ENCODE peak calls at places on chromosomes 11 and 22, in eight cellular contexts. C, X, T, E, I, K, U and G are unnamed samples.

GRCh38 chr11:134226806-134227325 is 2.4 kb downstream of the VPS26B start:
- DNase-seq in C (no peak), X (no peak), T (no peak), E (peak; percentile 3), I (no peak), K (no peak), U (no peak), G (no peak)

GRCh38 chr11:8209208-8209807 is 40.5 kb upstream of the RIC3 start:
- DNase-seq in C (no peak), X (no peak), T (no peak), E (no peak), I (no peak), K (no peak), U (no peak), G (no peak)

GRCh38 chr11:65525659-65526480 is 987 bp downstream of the SCYL1 start:
- DNase-seq in C (no peak), X (no peak), T (no peak), E (no peak), I (no peak), K (no peak), U (no peak), G (no peak)

GRCh38 chr22:42375982-42376381 is 56.2 kb downstream of the NFAM1 start:
- DNase-seq in C (no peak), X (no peak), T (no peak), E (no peak), I (no peak), K (no peak), U (no peak), G (no peak)

GRCh38 chr11:22624742-22625447 is 728 bp downstream of the FANCF start:
- DNase-seq in C (peak; percentile 53), X (no peak), T (peak; percentile 75), E (peak; percentile 60), I (peak; percentile 64), K (peak; percentile 75), U (no peak), G (peak; percentile 50)

GRCh38 chr11:4881188-4881587 is 512 bp upstream of the OR51T1 start:
- DNase-seq in C (no peak), X (no peak), T (no peak), E (peak; percentile 9), I (no peak), K (no peak), U (no peak), G (no peak)

GRCh38 chr11:61603667-61604066 is 22.8 kb upstream of the SYT7 start:
- DNase-seq in C (no peak), X (no peak), T (no peak), E (no peak), I (no peak), K (no peak), U (no peak), G (no peak)

GRCh38 chr22:32199341-32199740 is 5.5 kb downstream of the RFPL2 start:
- DNase-seq in C (no peak), X (no peak), T (no peak), E (no peak), I (no peak), K (no peak), U (no peak), G (no peak)

GRCh38 chr11:10355257-10355661 is 50.4 kb downstream of the ADM start:
- DNase-seq in C (no peak), X (no peak), T (no peak), E (no peak), I (no peak), K (no peak), U (no peak), G (no peak)

GRCh38 chr11:101487775-101488174 is 96.0 kb downstream of the TRPC6 start:
- DNase-seq in C (peak; percentile 6), X (no peak), T (no peak), E (peak; percentile 79), I (no peak), K (no peak), U (no peak), G (no peak)